ENCODE peak calls at places on chromosome 17, in seven cellular contexts. O is NCI-H524 treated with DMSO at 0.1 percent for 48 hours; U is bronchial epithelial cell; X is left ventricle myocardium superior; K is activated CD4-positive, alpha-beta T cell treated with anti-CD3 and anti-CD28 coated beads for 1 hour; Y is aorta; M is GM10248. P is an unnamed sample.

GRCh38 chr17:78182504-78182903 is 4.3 kb downstream of the TK1 start:
- DNase-seq in O (no peak), U (no peak), X (no peak), K (no peak), Y (no peak), M (no peak), P (no peak)

GRCh38 chr17:73940511-73940910 is 263.0 kb upstream of the RPL38 start:
- DNase-seq in O (no peak), U (no peak), X (no peak), K (no peak), Y (no peak), M (no peak), P (no peak)

GRCh38 chr17:66240013-66240412 is 10.8 kb upstream of the APOH start:
- DNase-seq in O (no peak), U (no peak), X (no peak), K (no peak), Y (no peak), M (no peak), P (no peak)

GRCh38 chr17:39782481-39782880 is 44.7 kb downstream of the GRB7 start:
- DNase-seq in O (no peak), U (peak; percentile 98), X (no peak), K (no peak), Y (no peak), M (no peak), P (peak; percentile 19)

GRCh38 chr17:80981062-80981902 is 10.4 kb upstream of the CHMP6 start:
- DNase-seq in O (no peak), U (no peak), X (no peak), K (no peak), Y (no peak), M (peak; percentile 80), P (no peak)

GRCh38 chr17:47896672-47897490 is 845 bp downstream of the SP2 start:
- DNase-seq in O (no peak), U (peak; percentile 29), X (no peak), K (no peak), Y (no peak), M (no peak), P (no peak)

GRCh38 chr17:78923660-78924453 is 1.3 kb downstream of the TIMP2 start:
- DNase-seq in O (no peak), U (peak; percentile 57), X (peak; percentile 67), K (peak; percentile 45), Y (peak; percentile 80), M (peak; percentile 78), P (peak; percentile 64)

GRCh38 chr17:50460831-50461526 is 7.7 kb downstream of the CHAD start:
- DNase-seq in O (no peak), U (no peak), X (no peak), K (no peak), Y (no peak), M (no peak), P (no peak)

GRCh38 chr17:71392715-71393567 is 727.9 kb upstream of the SOX9 start:
- DNase-seq in O (no peak), U (peak; percentile 22), X (no peak), K (no peak), Y (no peak), M (no peak), P (no peak)

GRCh38 chr17:29712677-29713076 is 90.0 kb upstream of the CORO6 start:
- DNase-seq in O (no peak), U (no peak), X (no peak), K (no peak), Y (no peak), M (no peak), P (no peak)

GRCh38 chr17:68184816-68185436 is 62.9 kb upstream of the AMZ2 start:
- DNase-seq in O (no peak), U (no peak), X (no peak), K (no peak), Y (no peak), M (peak; percentile 76), P (no peak)

GRCh38 chr17:48544356-48545021 is 420 bp downstream of the HOXB2 start:
- DNase-seq in O (no peak), U (no peak), X (peak; percentile 87), K (no peak), Y (peak; percentile 95), M (peak; percentile 49), P (peak; percentile 61)

GRCh38 chr17:69317625-69318024 is 9.3 kb downstream of the ABCA5 start:
- DNase-seq in O (no peak), U (no peak), X (no peak), K (no peak), Y (no peak), M (no peak), P (no peak)

GRCh38 chr17:2365132-2365531 is 27.8 kb downstream of the SGSM2 start:
- DNase-seq in O (no peak), U (no peak), X (no peak), K (no peak), Y (peak; percentile 41), M (no peak), P (no peak)

GRCh38 chr17:38428643-38429371 is 543 bp downstream of the ARHGAP23 start:
- DNase-seq in O (no peak), U (no peak), X (peak; percentile 74), K (no peak), Y (peak; percentile 83), M (no peak), P (peak; percentile 45)

GRCh38 chr17:36611345-36612072 is 10.1 kb downstream of the MRM1 start:
- DNase-seq in O (no peak), U (peak; percentile 89), X (no peak), K (no peak), Y (no peak), M (no peak), P (peak; percentile 57)

P was measured in Daoy.